ENCODE peak calls at places on chromosome 14, in four cellular contexts. Z, K, A and H are unnamed samples. For H3K4me1, the result is how much of the 10 kb centered on the place peaks cover.

GRCh38 chr14:25516838-25517237 is 466.9 kb upstream of the STXBP6 start:
- DNase-seq in Z (no peak), K (no peak), A (no peak), H (no peak)

GRCh38 chr14:101184562-101184961 is 281.0 kb upstream of the RTL1 start:
- DNase-seq in Z (no peak), A (no peak), K (no peak), H (peak)

GRCh38 chr14:70663707-70664179 is 22.0 kb downstream of the TTC9 start:
- DNase-seq in K (no peak), Z (no peak), A (no peak), H (no peak)

GRCh38 chr14:21642683-21643082 is 7.9 kb upstream of the OR10G2 start:
- DNase-seq in A (no peak), Z (no peak), K (no peak), H (no peak)

GRCh38 chr14:80077262-80077661 is 134.0 kb downstream of the DIO2 start:
- DNase-seq in A (no peak), K (no peak), Z (no peak), H (no peak)

GRCh38 chr14:95311752-95312151 is 8.0 kb downstream of the CLMN start:
- DNase-seq in Z (peak), A (peak), K (no peak), H (no peak)

GRCh38 chr14:58572092-58572853 is 65.5 kb upstream of the DACT1 start:
- DNase-seq in Z (no peak), K (no peak), A (peak), H (no peak)

GRCh38 chr14:100893228-100893601 is 10.3 kb downstream of the RTL1 start:
- DNase-seq in A (no peak), K (no peak), Z (peak), H (peak)

GRCh38 chr14:79842270-79842669 is 369.0 kb downstream of the DIO2 start:
- DNase-seq in Z (no peak), K (no peak), A (peak), H (no peak)

GRCh38 chr14:44316647-44317432 is 190.2 kb downstream of the FSCB start:
- DNase-seq in K (no peak), A (peak), Z (no peak), H (no peak)

GRCh38 chr14:68874746-68875155 is 81.9 kb upstream of the ZFP36L1 start:
- DNase-seq in K (peak), A (no peak), Z (no peak), H (no peak)
- H3K4me1 ChIP-seq in K (under half), A (under half), Z (under half), H (under half)

DNA sequence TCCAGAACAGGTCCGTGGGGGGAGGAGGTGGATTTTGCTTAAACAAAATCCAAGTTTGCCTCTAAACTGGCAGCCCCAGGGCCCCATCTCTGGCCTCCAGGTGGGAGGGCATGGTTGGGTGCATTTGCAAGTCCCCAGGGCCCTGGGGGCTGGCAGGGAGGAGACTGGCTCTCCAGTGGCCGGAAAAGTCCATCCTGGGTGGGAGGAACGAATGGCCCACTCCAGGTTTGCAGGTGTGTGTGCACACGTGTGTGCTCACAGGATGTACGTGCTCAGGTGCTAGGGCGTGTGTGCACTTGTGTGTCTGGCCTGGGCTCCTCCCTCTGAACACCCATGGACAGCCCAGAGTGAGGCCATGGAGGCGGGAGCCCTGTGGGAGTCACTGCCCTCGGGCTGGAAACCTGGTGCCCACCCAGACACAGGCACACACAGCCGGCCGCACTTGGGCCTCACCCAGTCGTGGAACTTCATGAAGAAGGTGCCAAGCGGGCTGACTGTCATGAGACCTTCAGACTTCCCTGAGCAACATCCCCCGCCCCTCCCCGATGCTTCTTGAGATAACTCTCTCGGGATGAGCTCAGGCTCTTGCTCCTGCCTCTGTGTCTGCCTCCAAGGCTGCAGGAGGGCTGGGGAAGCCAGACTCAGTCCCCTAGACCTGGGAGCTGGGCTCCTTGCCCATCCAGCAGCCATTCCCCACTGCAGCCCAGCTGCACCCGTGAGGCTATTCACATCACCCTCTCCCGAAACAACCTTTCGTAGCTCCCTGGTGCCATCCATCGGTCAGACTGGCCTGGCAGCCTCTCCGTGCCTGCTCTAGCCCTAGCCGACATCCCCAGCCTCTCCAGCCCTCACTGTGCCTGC is 9.4 kb downstream of the AHNAK2 start:
- DNase-seq in Z (no peak), A (peak), K (no peak), H (peak)
- H3K4me1 ChIP-seq in Z (half or more), A (half or more), K (under half), H (under half)

GRCh38 chr14:91387996-91388395 is 29.6 kb downstream of the CCDC88C start:
- DNase-seq in A (no peak), K (no peak), Z (no peak), H (no peak)

GRCh38 chr14:91383439-91383838 is 34.2 kb downstream of the CCDC88C start:
- DNase-seq in Z (no peak), A (no peak), K (no peak), H (no peak)

GRCh38 chr14:91382712-91383111 is 34.9 kb downstream of the CCDC88C start:
- DNase-seq in A (no peak), Z (no peak), K (no peak), H (no peak)

GRCh38 chr14:91387135-91387849 is 30.3 kb downstream of the CCDC88C start:
- DNase-seq in Z (no peak), K (no peak), A (no peak), H (no peak)

GRCh38 chr14:91385227-91385626 is 32.4 kb downstream of the CCDC88C start:
- DNase-seq in Z (no peak), K (no peak), A (no peak), H (no peak)
- H3K4me1 ChIP-seq in Z (under half), K (under half), A (under half), H (under half)

GRCh38 chr14:105075364-105076295 is 10.4 kb upstream of the GPR132 start:
- DNase-seq in K (no peak), A (no peak), Z (peak), H (peak)

GRCh38 chr14:105072892-105073719 is 7.9 kb upstream of the GPR132 start:
- DNase-seq in Z (no peak), K (no peak), A (no peak), H (peak)

GRCh38 chr14:105073720-105074600 is 8.7 kb upstream of the GPR132 start:
- DNase-seq in K (no peak), A (no peak), Z (no peak), H (no peak)

GRCh38 chr14:105076296-105076804 is 11.1 kb upstream of the GPR132 start:
- DNase-seq in K (no peak), A (no peak), Z (peak), H (peak)

DNA sequence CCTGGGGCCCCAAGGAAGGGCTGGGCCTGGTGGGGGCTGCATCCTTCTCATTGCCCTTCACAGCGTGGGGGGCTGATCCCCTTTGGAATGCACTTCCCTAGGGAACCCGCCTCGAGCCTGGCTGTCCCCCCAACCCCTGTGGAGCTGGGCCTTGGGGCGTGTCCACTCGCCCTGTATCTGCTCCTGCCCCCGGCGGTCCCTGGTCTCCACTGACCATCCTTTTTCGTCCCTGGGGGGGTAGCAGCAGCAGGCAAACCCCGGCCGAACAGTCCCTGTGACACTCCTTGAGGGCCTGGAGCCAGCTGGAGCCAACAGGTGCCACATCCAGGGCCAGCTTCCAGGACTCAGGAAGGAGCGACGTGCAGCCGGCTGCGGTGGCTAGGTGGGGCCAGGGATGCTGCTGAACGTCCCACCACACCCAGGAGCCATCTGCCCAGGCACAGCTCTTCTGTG is 9.4 kb upstream of the GPR132 start:
- DNase-seq in K (no peak), A (no peak), Z (no peak), H (peak)
- H3K4me1 ChIP-seq in K (under half), A (under half), Z (under half), H (under half)

DNA sequence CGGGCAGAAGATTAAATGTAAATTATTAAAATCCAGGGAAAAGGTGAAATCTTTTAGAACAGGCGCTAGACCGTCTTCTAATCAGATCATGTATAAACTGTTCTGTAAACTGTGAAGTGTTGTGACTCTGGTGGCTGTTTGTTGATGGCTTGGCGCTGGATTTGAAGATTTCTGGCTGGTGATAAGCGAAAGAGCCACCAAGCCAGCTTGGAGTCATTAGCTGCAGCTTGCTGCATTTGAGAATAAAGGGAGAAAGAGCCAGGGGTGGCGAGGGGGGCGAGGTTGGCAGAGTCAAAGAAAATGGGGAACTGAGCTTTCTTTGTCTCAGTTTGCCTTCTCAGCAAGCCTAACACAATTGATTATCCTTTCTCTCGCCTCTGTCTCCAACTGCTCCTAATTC is 8.0 kb downstream of the SYNDIG1L start:
- DNase-seq in Z (no peak), K (no peak), A (no peak), H (no peak)
- H3K4me1 ChIP-seq in Z (under half), K (under half), A (under half), H (under half)

DNA sequence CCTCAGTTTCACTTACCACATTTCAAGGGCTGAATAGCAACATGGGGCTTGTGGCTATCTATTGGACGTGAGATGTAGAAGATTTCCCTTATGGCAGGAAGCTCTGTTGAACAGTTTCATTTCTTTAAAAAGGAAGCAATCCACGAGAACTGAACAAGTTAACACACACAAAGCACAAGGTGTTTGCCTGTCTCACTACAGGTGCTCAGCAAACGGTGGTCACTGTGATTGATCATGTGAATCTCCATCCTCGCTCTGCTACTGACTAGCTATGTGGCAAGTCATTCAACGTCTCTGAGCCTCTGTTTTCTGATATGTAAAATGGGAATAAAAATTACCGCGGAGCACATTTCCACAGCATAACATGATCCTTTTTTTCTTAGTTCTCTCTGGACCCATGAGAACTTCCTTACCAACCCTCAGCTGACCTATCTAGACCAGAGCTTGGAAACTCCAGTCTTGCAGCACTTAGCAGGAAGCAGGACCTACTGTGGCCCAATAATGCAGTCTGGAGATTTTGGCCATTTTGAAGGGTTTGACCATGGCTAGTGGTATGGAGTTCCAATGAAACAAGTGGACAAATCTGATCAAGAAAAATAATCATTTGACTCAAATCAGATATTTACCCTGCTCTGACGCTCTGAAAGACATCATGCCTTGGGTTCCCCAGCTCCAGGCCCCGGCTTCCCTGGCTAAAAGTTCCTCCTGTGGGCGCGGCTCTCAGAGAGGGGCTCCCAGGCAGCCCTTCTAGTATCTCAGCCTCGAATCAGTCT is 278.8 kb downstream of the ZFP36L1 start:
- DNase-seq in A (no peak), Z (no peak), K (no peak), H (no peak)
- H3K4me1 ChIP-seq in A (under half), Z (under half), K (under half), H (under half)

GRCh38 chr14:104726600-104727451 is 2.8 kb downstream of the ADSS1 start:
- DNase-seq in A (peak), K (no peak), Z (no peak), H (no peak)

GRCh38 chr14:104725772-104726548 is 1.9 kb downstream of the ADSS1 start:
- DNase-seq in A (no peak), K (no peak), Z (no peak), H (no peak)

GRCh38 chr14:104729835-104730181 is 5.8 kb downstream of the ADSS1 start:
- DNase-seq in K (no peak), A (no peak), Z (no peak), H (no peak)

GRCh38 chr14:104730504-104730903 is 6.5 kb downstream of the ADSS1 start:
- DNase-seq in A (no peak), K (no peak), Z (no peak), H (no peak)

GRCh38 chr14:104728631-104729030 is 4.6 kb downstream of the ADSS1 start:
- DNase-seq in Z (no peak), A (no peak), K (no peak), H (no peak)
- H3K4me1 ChIP-seq in Z (under half), A (half or more), K (under half), H (under half)

GRCh38 chr14:103633391-103633790 is 4.4 kb downstream of the KLC1 start:
- DNase-seq in A (no peak), Z (no peak), K (no peak), H (no peak)
- H3K4me1 ChIP-seq in A (under half), Z (half or more), K (under half), H (under half)